ENCODE peak calls at places on chromosomes 7 and 10, in five cellular contexts. G is skeletal muscle cell, B is OCI-LY7, M is adrenal gland, J is A549. A is an unnamed sample.

GRCh38 chr10:103350522-103351260 is at the start of gene PCGF6:
- DNase-seq in G (peak), B (peak), M (peak), J (peak), A (no peak)

GRCh38 chr7:139304517-139304916 is 36.6 kb upstream of the FMC1 start:
- DNase-seq in G (no peak), B (no peak), M (no peak), J (no peak), A (no peak)

GRCh38 chr10:50242777-50243176 is 8.5 kb downstream of the ASAH2 start:
- DNase-seq in G (no peak), B (no peak), M (no peak), J (no peak), A (no peak)

GRCh38 chr10:69474688-69475432 is 23.6 kb downstream of the TSPAN15 start:
- DNase-seq in G (peak), B (no peak), M (peak), J (peak), A (peak)

GRCh38 chr7:113824117-113824823 is 94.5 kb downstream of the PPP1R3A start:
- DNase-seq in G (no peak), B (no peak), M (no peak), J (no peak), A (no peak)

GRCh38 chr10:62726142-62726541 is 78.4 kb upstream of the ADO start:
- DNase-seq in G (no peak), B (no peak), M (no peak), J (no peak), A (no peak)

GRCh38 chr7:129434846-129435318 is 650 bp downstream of the STRIP2 start:
- DNase-seq in G (no peak), B (no peak), M (no peak), J (no peak), A (no peak)

GRCh38 chr7:148697950-148698396 is 730 bp upstream of the CUL1 start:
- DNase-seq in G (no peak), B (no peak), M (no peak), J (no peak), A (no peak)

GRCh38 chr7:17234398-17235021 is 63.9 kb upstream of the AHR start:
- DNase-seq in G (peak), B (no peak), M (peak), J (peak), A (peak)

GRCh38 chr7:372546-372938 is 82.6 kb downstream of the FOXL3 start:
- DNase-seq in G (no peak), B (no peak), M (no peak), J (no peak), A (no peak)

GRCh38 chr7:106139253-106140251 is 27.4 kb upstream of the SYPL1 start:
- DNase-seq in G (peak), B (no peak), M (no peak), J (no peak), A (no peak)

GRCh38 chr7:148500978-148501377 is 89.6 kb upstream of the C7orf33 start:
- DNase-seq in G (no peak), B (no peak), M (no peak), J (no peak), A (no peak)

GRCh38 chr10:126523071-126523470 is 134.8 kb upstream of the ADAM12 start:
- DNase-seq in G (no peak), B (no peak), M (no peak), J (no peak), A (no peak)

GRCh38 chr7:134627109-134627774 is 19.4 kb upstream of the BPGM start:
- DNase-seq in G (no peak), B (no peak), M (no peak), J (no peak), A (no peak)

GRCh38 chr10:104966563-104967280 is 325.6 kb downstream of the SORCS3 start:
- DNase-seq in G (no peak), B (no peak), M (no peak), J (no peak), A (no peak)

GRCh38 chr7:22208806-22209205 is 148.1 kb downstream of the RAPGEF5 start:
- DNase-seq in G (no peak), B (no peak), M (no peak), J (no peak), A (no peak)

GRCh38 chr10:70518695-70519094 is 40.1 kb downstream of the PALD1 start:
- DNase-seq in G (no peak), B (no peak), M (no peak), J (no peak), A (no peak)

GRCh38 chr7:26667514-26668133 is 196.8 kb downstream of the SKAP2 start:
- DNase-seq in G (peak), B (peak), M (peak), J (peak), A (peak)

GRCh38 chr10:108653466-108653865 is 1269.8 kb downstream of the XPNPEP1 start:
- DNase-seq in G (peak), B (no peak), M (no peak), J (no peak), A (no peak)

GRCh38 chr7:137423321-137423720 is 79.8 kb upstream of the PTN start:
- DNase-seq in G (peak), B (no peak), M (no peak), J (no peak), A (no peak)

GRCh38 chr10:131451407-131452015 is 140.0 kb upstream of the TCERG1L start:
- DNase-seq in G (no peak), B (no peak), M (no peak), J (no peak), A (no peak)

GRCh38 chr7:24722386-24723177 is 34.7 kb downstream of the GSDME start:
- DNase-seq in G (no peak), B (peak), M (no peak), J (no peak), A (no peak)

GRCh38 chr7:55444786-55445185 is 79.6 kb downstream of the LANCL2 start:
- DNase-seq in G (no peak), B (no peak), M (no peak), J (no peak), A (no peak)

GRCh38 chr10:86202226-86202625 is 164.4 kb downstream of the GRID1 start:
- DNase-seq in G (no peak), B (no peak), M (no peak), J (no peak), A (no peak)

GRCh38 chr7:38222481-38223096 is 44.5 kb downstream of the STARD3NL start:
- DNase-seq in G (peak), B (peak), M (no peak), J (peak), A (peak)

GRCh38 chr10:5538446-5538845 is 13.7 kb downstream of the CALML3 start:
- DNase-seq in G (no peak), B (no peak), M (no peak), J (no peak), A (peak)

GRCh38 chr10:118472961-118473675 is 122.3 kb downstream of the PRLHR start:
- DNase-seq in G (no peak), B (no peak), M (no peak), J (no peak), A (no peak)

GRCh38 chr7:80392229-80393169 is 119.4 kb downstream of the GNAT3 start:
- DNase-seq in G (no peak), B (no peak), M (no peak), J (peak), A (no peak)
- H3K4me3 ChIP-seq in G (no peak), B (no peak), M (no peak), J (no peak), A (no peak)

GRCh38 chr7:3592438-3593134 is 291.5 kb downstream of the SDK1 start:
- DNase-seq in G (no peak), B (no peak), M (no peak), J (no peak), A (no peak)
- H3K4me3 ChIP-seq in G (no peak), B (no peak), M (no peak), J (peak), A (no peak)

GRCh38 chr7:47606176-47606575 is 24.3 kb upstream of the TNS3 start:
- DNase-seq in G (no peak), B (no peak), M (no peak), J (no peak), A (no peak)

GRCh38 chr7:47610506-47611044 is 28.7 kb upstream of the TNS3 start:
- DNase-seq in G (peak), B (no peak), M (no peak), J (peak), A (peak)

GRCh38 chr7:47614450-47614849 is 32.5 kb upstream of the TNS3 start:
- DNase-seq in G (no peak), B (no peak), M (no peak), J (no peak), A (no peak)

GRCh38 chr7:47611045-47611511 is 29.2 kb upstream of the TNS3 start:
- DNase-seq in G (no peak), B (no peak), M (no peak), J (no peak), A (no peak)

DNA sequence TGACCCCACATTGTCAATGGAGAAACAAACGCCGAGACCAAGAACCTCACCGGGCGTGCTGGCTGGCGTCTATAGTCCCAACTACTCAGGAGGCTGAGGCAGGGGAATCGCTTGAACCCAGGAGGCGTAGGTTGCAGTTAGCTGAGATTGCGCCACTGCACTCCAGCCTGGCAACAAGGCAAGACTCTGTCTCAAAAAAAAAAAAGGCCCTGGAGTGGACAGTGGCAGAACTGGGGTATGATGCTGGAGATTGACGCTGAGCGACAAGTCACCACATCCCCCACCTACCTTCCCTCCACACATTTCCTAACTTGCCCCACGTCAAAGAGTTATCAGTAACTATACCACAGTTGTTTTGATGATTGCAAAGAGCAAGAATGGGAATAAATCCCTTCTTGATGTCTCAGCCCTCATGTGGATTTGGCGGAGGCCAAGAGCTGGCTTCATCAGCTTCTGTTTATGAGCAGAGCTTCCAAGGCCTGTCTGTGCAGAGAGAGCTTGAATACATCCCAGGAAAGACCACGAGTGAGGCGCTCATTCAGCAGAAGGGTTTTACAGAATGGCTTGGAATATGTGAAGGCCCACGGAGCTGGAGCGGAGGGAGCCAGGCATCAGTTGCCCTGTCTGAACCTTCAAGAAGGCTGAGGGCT is 28.0 kb upstream of the TNS3 start:
- DNase-seq in G (peak), B (no peak), M (no peak), J (no peak), A (no peak)
- H3K4me3 ChIP-seq in G (no peak), B (no peak), M (no peak), J (no peak), A (no peak)

DNA sequence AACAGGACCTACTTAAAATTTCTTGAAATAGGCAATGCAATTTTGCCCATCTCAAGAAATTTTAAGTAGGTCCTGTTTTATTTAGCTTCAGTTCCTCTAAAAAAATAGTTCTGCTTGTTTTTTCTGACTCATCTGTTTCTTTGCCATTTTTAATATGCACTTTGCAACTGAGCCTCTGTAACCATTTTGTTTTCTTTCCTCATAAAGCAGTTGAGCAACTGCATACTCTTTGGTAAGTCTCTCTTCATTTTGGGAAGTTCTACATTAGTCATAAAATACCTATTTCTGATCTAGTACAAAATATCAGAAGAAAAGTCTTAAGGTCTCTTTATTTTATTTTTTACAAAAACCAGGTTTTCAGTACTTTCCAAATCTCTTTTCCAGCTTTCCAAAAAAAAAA is 18.0 kb downstream of the TAS2R40 start:
- DNase-seq in G (peak), B (no peak), M (no peak), J (no peak), A (no peak)
- H3K4me3 ChIP-seq in G (no peak), B (no peak), M (no peak), J (no peak), A (no peak)

GRCh38 chr10:116687633-116688032 is 54.7 kb downstream of the HSPA12A start:
- DNase-seq in G (no peak), B (no peak), M (no peak), J (no peak), A (no peak)

GRCh38 chr10:116689096-116689495 is 53.3 kb downstream of the HSPA12A start:
- DNase-seq in G (no peak), B (no peak), M (no peak), J (no peak), A (no peak)

GRCh38 chr10:116686632-116687031 is 55.7 kb downstream of the HSPA12A start:
- DNase-seq in G (no peak), B (no peak), M (no peak), J (no peak), A (no peak)

GRCh38 chr10:116689744-116690143 is 52.6 kb downstream of the HSPA12A start:
- DNase-seq in G (no peak), B (no peak), M (no peak), J (no peak), A (no peak)

GRCh38 chr10:116688241-116688711 is 54.1 kb downstream of the HSPA12A start:
- DNase-seq in G (peak), B (no peak), M (no peak), J (no peak), A (no peak)
- H3K4me3 ChIP-seq in G (peak), B (no peak), M (no peak), J (no peak), A (no peak)

GRCh38 chr7:132022188-132022587 is 465.8 kb upstream of the PODXL start:
- DNase-seq in G (no peak), B (no peak), M (no peak), J (no peak), A (no peak)

GRCh38 chr7:132024290-132024689 is 467.9 kb upstream of the PODXL start:
- DNase-seq in G (no peak), B (no peak), M (no peak), J (no peak), A (no peak)

GRCh38 chr7:132019718-132020117 is 463.3 kb upstream of the PODXL start:
- DNase-seq in G (no peak), B (no peak), M (no peak), J (no peak), A (no peak)
- H3K4me3 ChIP-seq in G (no peak), B (no peak), M (no peak), J (no peak), A (no peak)

GRCh38 chr7:128110641-128111365 is 79.6 kb upstream of the LRRC4 start:
- DNase-seq in G (no peak), B (peak), M (no peak), J (no peak), A (no peak)
- H3K4me3 ChIP-seq in G (no peak), B (peak), M (no peak), J (no peak), A (no peak)

GRCh38 chr10:105973912-105974311 is 1190.6 kb downstream of the SORCS1 start:
- DNase-seq in G (no peak), B (no peak), M (no peak), J (no peak), A (no peak)

GRCh38 chr10:105971460-105971859 is 1193.0 kb downstream of the SORCS1 start:
- DNase-seq in G (no peak), B (no peak), M (no peak), J (no peak), A (no peak)

GRCh38 chr10:105973252-105973877 is 1191.1 kb downstream of the SORCS1 start:
- DNase-seq in G (no peak), B (no peak), M (no peak), J (no peak), A (no peak)

GRCh38 chr10:105969884-105970377 is 1194.6 kb downstream of the SORCS1 start:
- DNase-seq in G (no peak), B (no peak), M (no peak), J (no peak), A (no peak)

GRCh38 chr10:105974803-105975456 is 1189.6 kb downstream of the SORCS1 start:
- DNase-seq in G (no peak), B (no peak), M (peak), J (no peak), A (peak)
- H3K4me3 ChIP-seq in G (peak), B (no peak), M (no peak), J (no peak), A (no peak)

GRCh38 chr7:144063710-144064109 is 5.9 kb upstream of the OR2A25 start:
- DNase-seq in G (no peak), B (no peak), M (no peak), J (no peak), A (no peak)
- H3K4me3 ChIP-seq in G (no peak), B (no peak), M (no peak), J (no peak), A (no peak)

DNA sequence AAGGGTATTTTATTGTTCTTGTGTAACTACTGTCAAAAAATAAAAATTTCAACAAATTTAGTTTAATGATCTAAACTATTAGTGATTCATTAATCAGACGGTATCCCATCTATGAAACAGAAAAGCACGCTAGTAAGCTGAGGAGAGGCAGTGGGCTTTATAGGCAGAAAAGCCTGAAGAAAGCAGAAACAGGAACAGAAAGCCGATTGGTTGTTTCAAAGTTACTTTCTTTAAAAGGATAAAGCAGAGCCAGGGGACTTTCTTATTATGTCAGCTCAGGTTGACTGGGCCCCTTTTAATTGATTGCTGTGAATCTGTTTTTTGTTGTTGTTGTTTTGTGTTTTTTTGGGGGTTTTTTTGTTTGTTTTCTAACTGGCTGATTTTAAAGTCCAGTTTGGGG is 105.5 kb downstream of the TES start:
- DNase-seq in G (no peak), B (no peak), M (no peak), J (no peak), A (no peak)
- H3K4me3 ChIP-seq in G (no peak), B (no peak), M (no peak), J (no peak), A (no peak)